ENCODE peak calls at places on chromosomes 2 and 18, in eight cellular contexts. U, H, P, A, Z, O, L and F are unnamed samples.
A peak's percentile ranks its signal among the peaks of the same experiment; 100 is the strongest.

GRCh38 chr2:111669928-111670695 is 213.9 kb downstream of the ANAPC1 start:
- DNase-seq in Z (no peak), L (no peak), A (no peak), P (no peak), O (no peak), U (no peak), H (no peak), F (no peak)

GRCh38 chr2:68336192-68336591 is 16.4 kb upstream of the CNRIP1 start:
- DNase-seq in P (no peak), L (no peak), Z (peak; percentile 40), U (no peak), A (no peak), O (no peak), H (no peak), F (no peak)

GRCh38 chr18:10424576-10425314 is 29.7 kb upstream of the APCDD1 start:
- DNase-seq in U (no peak), A (no peak), P (no peak), L (no peak), O (no peak), H (no peak), Z (no peak), F (no peak)

GRCh38 chr2:141611981-141612380 is 518.8 kb downstream of the LRP1B start:
- DNase-seq in Z (no peak), A (no peak), L (no peak), P (no peak), O (no peak), U (no peak), H (no peak), F (no peak)

GRCh38 chr2:81645750-81646301 is 1341.3 kb upstream of the LRRTM1 start:
- DNase-seq in P (no peak), L (no peak), U (no peak), A (no peak), O (no peak), Z (no peak), H (no peak), F (no peak)

GRCh38 chr2:8465560-8465959 is 216.3 kb upstream of the ID2 start:
- DNase-seq in A (no peak), Z (no peak), P (no peak), L (no peak), U (no peak), O (no peak), H (no peak), F (no peak)

GRCh38 chr2:191757256-191757655 is 79.3 kb downstream of the NABP1 start:
- DNase-seq in H (no peak), Z (no peak), L (no peak), A (no peak), P (no peak), O (no peak), U (no peak), F (no peak)

GRCh38 chr18:76620326-76620813 is 125.3 kb upstream of the ZNF516 start:
- DNase-seq in L (no peak), U (peak; percentile 86), P (no peak), H (no peak), O (peak; percentile 71), Z (peak; percentile 81), A (peak; percentile 76), F (no peak)

GRCh38 chr2:128375454-128375853 is 56.8 kb upstream of the HS6ST1 start:
- DNase-seq in O (no peak), H (no peak), Z (no peak), U (no peak), P (no peak), A (no peak), L (peak; percentile 47), F (peak; percentile 63)

GRCh38 chr2:17713291-17713690 is 40.3 kb downstream of the SMC6 start:
- DNase-seq in H (no peak), P (no peak), Z (no peak), L (no peak), U (no peak), A (no peak), O (no peak), F (no peak)

GRCh38 chr2:43293744-43294695 is 67.6 kb upstream of the ZFP36L2 start:
- DNase-seq in Z (peak; percentile 97), A (no peak), L (no peak), O (no peak), H (no peak), U (no peak), P (peak; percentile 52), F (no peak)

GRCh38 chr2:8630676-8631464 is 51.0 kb upstream of the ID2 start:
- DNase-seq in L (no peak), Z (no peak), U (no peak), O (no peak), A (no peak), P (no peak), H (no peak), F (no peak)

GRCh38 chr18:35740616-35741015 is 159.1 kb downstream of the GALNT1 start:
- DNase-seq in L (no peak), U (no peak), O (no peak), Z (no peak), H (no peak), P (no peak), A (no peak), F (no peak)

GRCh38 chr18:59737776-59738295 is 40.6 kb upstream of the CCBE1 start:
- DNase-seq in H (no peak), A (no peak), P (no peak), U (no peak), L (no peak), O (no peak), Z (no peak), F (no peak)

GRCh38 chr2:231633259-231633976 is 40.8 kb downstream of the TEX44 start:
- DNase-seq in U (no peak), A (no peak), P (no peak), H (no peak), O (no peak), Z (no peak), L (no peak), F (no peak)

GRCh38 chr2:114222331-114222730 is 220.1 kb upstream of the DPP10 start:
- DNase-seq in Z (no peak), L (no peak), O (no peak), U (no peak), P (no peak), H (no peak), A (no peak), F (no peak)

GRCh38 chr2:63788070-63788469 is 53.6 kb upstream of the UGP2 start:
- DNase-seq in U (no peak), A (no peak), H (no peak), Z (peak; percentile 53), O (no peak), P (no peak), L (no peak), F (no peak)

GRCh38 chr18:11324956-11325873 is 175.8 kb upstream of the PIEZO2 start:
- DNase-seq in A (no peak), H (no peak), L (no peak), P (no peak), Z (peak; percentile 56), O (no peak), U (no peak), F (no peak)

GRCh38 chr2:229344151-229344551 is 73.1 kb upstream of the PID1 start:
- DNase-seq in A (no peak), U (no peak), O (no peak), H (no peak), Z (peak; percentile 69), L (no peak), P (no peak), F (no peak)

GRCh38 chr2:185245806-185246205 is 492.8 kb upstream of the FSIP2 start:
- DNase-seq in O (no peak), U (peak; percentile 28), H (no peak), Z (peak; percentile 3), A (no peak), P (no peak), L (no peak), F (no peak)

GRCh38 chr18:33916200-33916599 is 308.5 kb downstream of the NOL4 start:
- DNase-seq in L (no peak), A (no peak), U (peak; percentile 54), H (no peak), O (no peak), Z (no peak), P (no peak), F (no peak)
- TF ChIP-seq CTCF in L (peak; percentile 20), A (no peak), U (peak; percentile 55), H (no peak), O (no peak), Z (no peak), P (no peak), F (peak; percentile 44)

GRCh38 chr2:36780231-36780808 is 83.8 kb downstream of the VIT start:
- DNase-seq in Z (peak; percentile 66), U (peak; percentile 83), P (no peak), L (no peak), O (peak; percentile 22), A (no peak), H (no peak), F (no peak)
- TF ChIP-seq CTCF in Z (peak; percentile 62), U (peak; percentile 80), P (peak; percentile 79), L (peak; percentile 91), O (peak; percentile 92), A (peak; percentile 96), H (peak; percentile 80), F (peak; percentile 86)

DNA sequence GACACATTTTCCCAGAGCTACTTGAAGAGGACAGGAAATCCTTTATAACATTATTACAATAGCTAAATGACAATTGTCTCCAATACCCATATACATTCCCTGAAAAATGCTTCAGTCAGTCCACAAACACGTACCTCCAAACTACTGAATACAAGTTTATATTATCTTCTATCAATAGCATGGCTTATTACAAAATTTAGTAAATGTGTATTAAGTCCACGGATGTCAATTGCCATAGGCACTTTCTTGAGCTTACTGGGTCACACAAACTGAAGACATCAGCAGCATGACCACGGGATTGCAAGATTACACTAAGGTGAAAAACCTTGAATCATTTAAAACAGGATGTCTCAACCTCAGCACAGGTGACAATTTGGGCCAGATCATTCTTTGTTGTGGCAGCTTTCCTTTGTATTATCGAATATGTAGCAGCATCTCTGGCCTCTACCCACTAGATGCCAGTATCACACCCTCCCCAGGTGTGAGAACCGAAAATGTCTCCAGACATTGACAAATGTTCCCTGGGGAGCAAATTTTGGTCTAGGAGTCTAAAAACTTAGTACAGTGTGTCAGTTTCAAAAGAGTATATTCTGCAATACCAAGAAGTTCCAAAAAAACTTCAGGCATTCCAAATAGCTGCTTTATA is 1.4 kb downstream of the MBD2 start:
- DNase-seq in U (no peak), L (no peak), A (no peak), Z (no peak), H (peak; percentile 27), O (no peak), P (no peak), F (no peak)
- TF ChIP-seq CTCF in U (peak; percentile 40), L (peak; percentile 20), A (no peak), Z (peak; percentile 30), H (peak; percentile 51), O (no peak), P (no peak), F (no peak)

DNA sequence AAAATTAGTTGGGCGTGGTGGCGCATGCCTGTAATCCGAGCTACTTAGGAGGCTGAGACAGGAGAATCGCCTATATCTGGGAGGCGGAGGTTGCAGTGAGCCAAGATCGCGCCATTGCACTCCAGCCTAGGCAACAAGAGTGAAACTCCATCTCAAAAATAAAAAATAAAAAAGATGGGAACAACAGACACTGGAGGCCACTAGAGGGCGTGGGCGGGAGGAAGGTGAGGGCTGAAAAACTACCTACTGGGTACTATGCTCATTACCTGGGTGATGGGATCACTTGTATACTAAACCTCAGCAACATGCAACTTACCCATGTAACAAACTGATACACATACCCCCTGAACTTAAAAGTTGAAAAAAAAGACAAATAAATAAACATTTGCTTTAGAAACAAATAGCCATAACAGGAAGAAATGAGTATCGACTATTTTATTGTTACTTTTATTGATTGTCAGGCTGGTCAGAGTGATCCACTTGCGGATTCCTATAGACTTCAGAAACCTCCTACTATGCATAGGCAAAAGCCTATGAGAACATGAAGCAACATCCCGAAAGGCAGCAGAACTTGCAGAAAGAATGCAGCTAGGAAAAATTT is 61.0 kb downstream of the TMEM163 start:
- DNase-seq in Z (peak; percentile 45), A (no peak), P (no peak), O (peak; percentile 28), U (peak; percentile 81), L (no peak), H (no peak), F (no peak)
- TF ChIP-seq CTCF in Z (peak; percentile 33), A (peak; percentile 35), P (peak; percentile 37), O (peak; percentile 78), U (peak; percentile 82), L (no peak), H (peak; percentile 49), F (peak; percentile 71)